ENCODE peak calls at places on chromosomes 12 and 14, in four cellular contexts. C, L, K and G are unnamed samples.

GRCh38 chr12:29611906-29612305 is 114.4 kb upstream of the OVCH1 start:
- DNase-seq in K (peak), C (no peak), L (no peak), G (no peak)

GRCh38 chr14:68789002-68789797 is 3.7 kb downstream of the ZFP36L1 start:
- DNase-seq in C (peak), L (peak), K (peak), G (peak)

GRCh38 chr12:49109631-49110172 is 945 bp downstream of the LMBR1L start:
- DNase-seq in C (no peak), L (no peak), K (no peak), G (no peak)

GRCh38 chr12:65171870-65172269 is 2.5 kb downstream of the LEMD3 start:
- DNase-seq in C (no peak), L (no peak), K (no peak), G (no peak)

GRCh38 chr12:106135781-106136180 is 3.0 kb downstream of the NUAK1 start:
- DNase-seq in C (no peak), L (no peak), K (no peak), G (no peak)

GRCh38 chr12:93186621-93187020 is 191.1 kb upstream of the NUDT4 start:
- DNase-seq in K (no peak), L (no peak), C (no peak), G (no peak)

GRCh38 chr14:76591270-76591669 is 170.0 kb upstream of the VASH1 start:
- DNase-seq in K (no peak), L (no peak), C (no peak), G (no peak)

GRCh38 chr14:56156096-56156495 is 37.9 kb downstream of the PELI2 start:
- DNase-seq in C (no peak), K (no peak), L (no peak), G (no peak)

GRCh38 chr14:77844802-77845201 is 44.9 kb downstream of the ADCK1 start:
- DNase-seq in C (no peak), L (no peak), K (no peak), G (no peak)

GRCh38 chr14:68198713-68199464 is 379.3 kb downstream of the RAD51B start:
- DNase-seq in K (no peak), L (no peak), C (peak), G (no peak)

GRCh38 chr12:124555168-124555928 is 12.1 kb downstream of the NCOR2 start:
- DNase-seq in K (no peak), L (no peak), C (no peak), G (no peak)

GRCh38 chr12:116267948-116268347 is 9.5 kb downstream of the MED13L start:
- DNase-seq in L (no peak), C (no peak), K (no peak), G (no peak)

GRCh38 chr12:71585218-71585617 is 78.4 kb downstream of the ZFC3H1 start:
- DNase-seq in L (no peak), K (no peak), C (no peak), G (no peak)

GRCh38 chr14:92692822-92693226 is 55.6 kb downstream of the LGMN start:
- DNase-seq in L (peak), C (no peak), K (no peak), G (no peak)

DNA sequence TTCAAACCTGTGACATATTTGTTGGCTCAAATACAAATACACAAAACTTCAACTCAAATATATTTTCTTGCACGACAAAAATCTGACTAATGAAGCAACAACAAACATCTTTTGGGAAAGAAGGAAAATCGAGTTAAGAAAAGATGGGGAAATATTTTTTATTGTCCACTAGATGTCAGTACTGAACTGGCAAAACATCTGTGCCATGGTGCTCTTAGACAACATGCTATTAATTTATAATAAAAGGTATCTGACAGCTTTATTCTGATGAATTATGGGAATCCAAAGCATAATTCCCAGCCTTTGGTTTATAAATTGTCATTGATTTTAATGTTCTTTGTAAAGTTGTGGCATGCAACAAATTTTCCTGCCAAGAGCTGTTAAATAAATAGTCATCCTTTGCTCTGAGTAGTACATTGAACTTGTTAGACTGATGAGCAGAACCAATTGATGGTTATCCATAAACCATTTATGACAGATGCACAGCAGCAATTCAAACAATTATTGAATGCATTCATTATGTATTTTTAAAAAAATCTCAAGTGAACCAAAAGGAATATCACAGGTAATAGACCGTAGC is 231.2 kb downstream of the ETNK1 start:
- DNase-seq in C (peak), K (peak), L (no peak), G (no peak)
- TF ChIP-seq CTCF in C (peak), K (peak), L (peak), G (no peak)

GRCh38 chr14:102592969-102593840 is 756 bp downstream of the RCOR1 start:
- DNase-seq in C (no peak), K (peak), L (peak), G (peak)
- TF ChIP-seq CTCF in C (peak), K (peak), L (peak), G (no peak)

GRCh38 chr12:54762390-54762789 is 91.9 kb upstream of the MUCL1 start:
- DNase-seq in C (no peak), K (no peak), L (no peak), G (no peak)

GRCh38 chr12:54759751-54760150 is 94.6 kb upstream of the MUCL1 start:
- DNase-seq in L (no peak), K (peak), C (peak), G (no peak)

DNA sequence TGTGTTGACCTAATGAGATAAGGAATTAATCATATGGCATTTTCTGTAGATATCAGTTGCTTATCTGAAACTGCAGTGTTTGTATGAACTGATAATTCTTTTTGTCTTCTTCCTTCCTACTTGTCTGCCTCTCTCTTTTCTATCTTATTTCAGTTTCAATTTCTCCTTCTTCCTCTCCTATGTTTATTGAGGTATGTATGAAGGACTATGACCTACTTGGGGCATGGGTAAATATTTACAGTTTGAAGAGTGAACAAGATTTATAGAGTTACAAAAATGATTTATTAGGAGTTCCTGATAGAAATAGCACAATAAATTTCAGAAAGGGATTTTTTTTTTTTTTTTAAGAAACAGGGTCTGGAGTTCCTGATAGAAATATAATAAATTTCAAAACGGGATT is 88.7 kb upstream of the MUCL1 start:
- DNase-seq in K (no peak), L (no peak), C (no peak), G (no peak)
- TF ChIP-seq CTCF in K (no peak), L (no peak), C (no peak), G (no peak)

DNA sequence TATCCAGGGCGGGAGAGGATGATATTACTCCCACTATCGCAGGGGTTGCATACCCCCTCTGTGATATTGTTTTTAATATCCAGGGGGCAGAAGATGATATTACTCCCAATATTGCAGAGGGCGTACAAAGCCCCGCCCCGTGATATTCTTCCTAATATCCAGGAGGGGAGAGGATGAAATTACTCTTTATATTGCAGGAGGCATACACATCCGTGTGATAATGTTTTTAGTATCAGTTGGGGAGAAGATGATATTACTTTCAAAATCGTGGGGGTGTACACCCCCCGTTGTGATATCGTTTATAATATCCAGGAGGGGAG is 52.9 kb upstream of the OXA1L start:
- DNase-seq in L (no peak), K (no peak), C (no peak), G (no peak)
- TF ChIP-seq CTCF in L (no peak), K (no peak), C (no peak), G (no peak)

GRCh38 chr14:72608391-72609204 is 285.3 kb downstream of the DPF3 start:
- DNase-seq in C (no peak), K (no peak), L (no peak), G (no peak)

GRCh38 chr14:72610831-72611200 is 283.1 kb downstream of the DPF3 start:
- DNase-seq in L (no peak), C (no peak), K (no peak), G (no peak)

GRCh38 chr14:72609205-72609916 is 284.5 kb downstream of the DPF3 start:
- DNase-seq in K (no peak), L (no peak), C (no peak), G (no peak)

GRCh38 chr14:72611506-72611905 is 282.4 kb downstream of the DPF3 start:
- DNase-seq in C (no peak), K (no peak), L (no peak), G (no peak)

DNA sequence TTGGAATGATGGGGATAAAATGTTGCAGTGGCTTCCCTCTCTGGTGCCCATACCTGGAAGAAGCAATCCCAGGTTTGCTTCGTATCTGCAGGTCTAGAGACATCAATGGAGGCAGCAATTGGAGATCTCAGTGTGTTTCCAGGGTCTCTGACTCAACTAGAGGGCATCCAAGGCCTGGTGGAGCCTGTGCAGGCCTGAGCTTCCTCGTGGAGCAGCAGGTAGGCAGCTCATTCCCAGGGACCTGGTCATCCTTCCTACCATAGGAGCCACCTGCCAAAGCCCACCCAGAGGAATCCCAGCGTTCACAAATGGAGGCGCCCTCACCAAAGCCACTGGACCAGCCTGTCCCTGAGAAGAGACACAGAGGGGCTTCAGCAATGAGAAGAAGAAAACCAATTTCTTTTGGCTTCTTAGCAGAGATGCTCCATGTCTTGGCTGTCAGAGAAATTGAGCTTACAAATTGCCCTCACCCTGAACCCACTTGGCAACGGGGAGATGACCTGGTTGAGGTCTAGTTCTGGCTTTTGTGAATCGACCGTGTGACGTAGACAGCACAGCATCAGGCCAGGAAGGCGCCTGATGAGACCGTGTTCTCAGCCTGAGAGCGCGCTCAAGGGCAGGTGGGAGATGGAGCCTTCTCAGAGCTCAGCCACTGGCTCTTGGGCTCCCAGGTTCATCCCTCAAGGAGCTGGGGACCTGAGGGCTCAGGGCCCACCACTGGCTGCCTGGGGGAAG is 283.6 kb downstream of the DPF3 start:
- DNase-seq in K (no peak), C (no peak), L (no peak), G (no peak)
- TF ChIP-seq CTCF in K (no peak), C (no peak), L (no peak), G (no peak)